ENCODE peak calls at places on chromosomes 12 and 14, in seven cellular contexts. M is activated T-cell treated with anti-CD3 and anti-CD28 coated beads for 4 hours; K is stimulated activated CD8-positive, alpha-beta memory T cell treated with anti-CD3 and anti-CD28 coated beads, Interleukin-2, amount 100 ng/mL, for 1 hour; V is stimulated activated CD4-positive, alpha-beta T cell treated with anti-CD3 and anti-CD28 coated beads, Interleukin-2, amount 100 ng/mL, for 48 hours; W is astrocyte of the spinal cord; J is ELF-1; U is endodermal cell. Y is an unnamed sample.

GRCh38 chr14:31194095-31194494 is 13.5 kb downstream of the HECTD1 start:
- DNase-seq in M (no peak), K (no peak), V (no peak), W (peak), J (no peak), U (no peak), Y (no peak)

GRCh38 chr12:80802652-80803051 is 85.9 kb downstream of the MYF5 start:
- DNase-seq in M (no peak), K (no peak), V (no peak), W (no peak), J (no peak), U (no peak), Y (no peak)

GRCh38 chr12:14618990-14619389 is 51.3 kb upstream of the PLBD1 start:
- DNase-seq in M (no peak), K (no peak), V (no peak), W (peak), J (peak), U (peak), Y (no peak)

GRCh38 chr12:92398565-92399309 is 253.1 kb upstream of the BTG1 start:
- DNase-seq in M (no peak), K (no peak), V (no peak), W (no peak), J (peak), U (no peak), Y (no peak)

GRCh38 chr14:69458350-69458749 is 26.2 kb upstream of the PLEKHD1 start:
- DNase-seq in M (no peak), K (no peak), V (no peak), W (no peak), J (no peak), U (no peak), Y (no peak)

GRCh38 chr14:22846811-22847307 is 10.5 kb downstream of the MMP14 start:
- DNase-seq in M (no peak), K (no peak), V (no peak), W (no peak), J (no peak), U (no peak), Y (no peak)

GRCh38 chr12:26226119-26226518 is 30.7 kb downstream of the SSPN start:
- DNase-seq in M (no peak), K (no peak), V (no peak), W (no peak), J (no peak), U (no peak), Y (no peak)

GRCh38 chr12:57429473-57430116 is 1.2 kb downstream of the R3HDM2 start:
- DNase-seq in M (no peak), K (no peak), V (no peak), W (no peak), J (no peak), U (peak), Y (no peak)

GRCh38 chr14:87990687-87991086 is 2.3 kb downstream of the GALC start:
- DNase-seq in M (no peak), K (no peak), V (no peak), W (no peak), J (no peak), U (no peak), Y (no peak)

GRCh38 chr14:71713061-71713850 is 219.0 kb upstream of the RGS6 start:
- DNase-seq in M (no peak), K (no peak), V (no peak), W (peak), J (no peak), U (no peak), Y (no peak)

GRCh38 chr12:41536813-41537490 is 348.8 kb downstream of the PDZRN4 start:
- DNase-seq in M (no peak), K (no peak), V (no peak), W (no peak), J (no peak), U (no peak), Y (no peak)

GRCh38 chr12:31117203-31118011 is 43.7 kb downstream of the DDX11 start:
- DNase-seq in M (peak), K (peak), V (peak), W (peak), J (peak), U (peak), Y (peak)

GRCh38 chr12:92109613-92110012 is 36.0 kb downstream of the BTG1 start:
- DNase-seq in M (no peak), K (no peak), V (no peak), W (no peak), J (no peak), U (peak), Y (no peak)

GRCh38 chr12:53500119-53500775 is 836 bp upstream of the TARBP2 start:
- DNase-seq in M (no peak), K (no peak), V (no peak), W (peak), J (no peak), U (no peak), Y (no peak)

GRCh38 chr12:104460973-104461693 is 4.4 kb downstream of the CHST11 start:
- DNase-seq in M (no peak), K (no peak), V (no peak), W (no peak), J (no peak), U (peak), Y (no peak)